ENCODE peak calls at places on chromosomes 7 and 10, in five cellular contexts. O is stimulated activated CD8-positive, alpha-beta memory T cell treated with anti-CD3 and anti-CD28 coated beads, Interleukin-15, amount 100 ng/mL, for 4 hours; X is heart right ventricle; U is heart left ventricle; D is activated T-helper 1 cell treated with anti-CD3 and anti-CD28 coated beads, Interleukin-2, amount 50 U/mL, for 16 hours. Z is an unnamed sample.

GRCh38 chr7:107147464-107148214 is 21.2 kb upstream of the HBP1 start:
- DNase-seq in O (no peak), X (no peak), U (no peak), D (no peak), Z (no peak)

GRCh38 chr7:44064791-44065430 is 456 bp downstream of the PGAM2 start:
- DNase-seq in O (no peak), X (peak; percentile 25), U (no peak), D (no peak), Z (no peak)

GRCh38 chr10:1362589-1363465 is 306.6 kb downstream of the WDR37 start:
- DNase-seq in O (no peak), X (no peak), U (no peak), D (no peak), Z (no peak)

GRCh38 chr10:80506836-80507483 is 30.7 kb upstream of the SH2D4B start:
- DNase-seq in O (no peak), X (no peak), U (no peak), D (no peak), Z (no peak)

GRCh38 chr10:71483871-71484270 is 87.2 kb downstream of the CDH23 start:
- DNase-seq in O (no peak), X (no peak), U (no peak), D (no peak), Z (no peak)

GRCh38 chr10:100748251-100749058 is 3.1 kb downstream of the PAX2 start:
- DNase-seq in O (no peak), X (no peak), U (no peak), D (no peak), Z (no peak)

GRCh38 chr7:40572810-40573470 is 438.1 kb downstream of the SUGCT start:
- DNase-seq in O (no peak), X (no peak), U (no peak), D (no peak), Z (no peak)

GRCh38 chr7:74379938-74380337 is 73.8 kb upstream of the GTF2IRD1 start:
- DNase-seq in O (no peak), X (peak; percentile 40), U (peak; percentile 59), D (no peak), Z (no peak)

GRCh38 chr7:103011650-103012049 is 62.9 kb downstream of the FBXL13 start:
- DNase-seq in O (no peak), X (no peak), U (no peak), D (no peak), Z (no peak)

GRCh38 chr7:123635551-123636359 is 19.9 kb upstream of the LMOD2 start:
- DNase-seq in O (no peak), X (no peak), U (no peak), D (no peak), Z (no peak)

GRCh38 chr7:33494473-33494872 is 365.1 kb downstream of the BBS9 start:
- DNase-seq in O (no peak), X (no peak), U (no peak), D (no peak), Z (no peak)

GRCh38 chr7:132490474-132490873 is 85.8 kb downstream of the PLXNA4 start:
- DNase-seq in O (no peak), X (no peak), U (no peak), D (no peak), Z (no peak)

GRCh38 chr10:69739561-69739960 is 62.1 kb upstream of the COL13A1 start:
- DNase-seq in O (no peak), X (no peak), U (no peak), D (no peak), Z (no peak)

GRCh38 chr7:105738133-105738532 is 138.3 kb downstream of the ATXN7L1 start:
- DNase-seq in O (no peak), X (no peak), U (no peak), D (no peak), Z (no peak)

GRCh38 chr7:151409555-151410404 is at the start of gene WDR86:
- DNase-seq in O (no peak), X (no peak), U (no peak), D (no peak), Z (no peak)

GRCh38 chr7:49324707-49325106 is 400.4 kb downstream of the CDC14C start:
- DNase-seq in O (no peak), X (no peak), U (no peak), D (no peak), Z (no peak)

GRCh38 chr10:76954838-76955237 is 682.8 kb downstream of the KCNMA1 start:
- DNase-seq in O (no peak), X (no peak), U (no peak), D (no peak), Z (no peak)

GRCh38 chr7:41971640-41972187 is 265.3 kb downstream of the GLI3 start:
- DNase-seq in O (no peak), X (no peak), U (no peak), D (no peak), Z (no peak)

GRCh38 chr7:51186531-51186930 is 130.1 kb downstream of the COBL start:
- DNase-seq in O (no peak), X (peak; percentile 36), U (peak; percentile 78), D (no peak), Z (no peak)

GRCh38 chr7:126702242-126703016 is 550.3 kb downstream of the GRM8 start:
- DNase-seq in O (no peak), X (no peak), U (no peak), D (no peak), Z (no peak)

GRCh38 chr7:51602321-51602720 is 285.7 kb upstream of the COBL start:
- DNase-seq in O (no peak), X (no peak), U (no peak), D (no peak), Z (no peak)

GRCh38 chr7:144019457-144019856 is 19.3 kb downstream of the OR6B1 start:
- DNase-seq in O (no peak), X (no peak), U (peak; percentile 39), D (no peak), Z (no peak)